ENCODE peak calls at places on chromosomes 3 and 15, in five cellular contexts. T, N, D, K and H are unnamed samples.
A peak's percentile ranks its signal among the peaks of the same experiment; 100 is the strongest.

GRCh38 chr15:92343869-92344643 is 49.6 kb upstream of the ST8SIA2 start:
- DNase-seq in T (peak; percentile 38), N (peak; percentile 64), D (no peak), K (peak; percentile 49), H (peak; percentile 66)

GRCh38 chr3:74883690-74884089 is 269.2 kb upstream of the CNTN3 start:
- DNase-seq in T (no peak), N (peak; percentile 81), D (peak; percentile 5), K (no peak), H (peak; percentile 50)

GRCh38 chr3:111577798-111578685 is 17.1 kb downstream of the ZBED2 start:
- DNase-seq in T (no peak), N (peak; percentile 77), D (peak; percentile 93), K (no peak), H (no peak)

GRCh38 chr3:151592287-151592686 is 131.4 kb upstream of the IGSF10 start:
- DNase-seq in T (no peak), N (peak; percentile 61), D (no peak), K (no peak), H (no peak)

GRCh38 chr15:57526615-57527014 is 65.1 kb upstream of the MYZAP start:
- DNase-seq in T (no peak), N (no peak), D (no peak), K (no peak), H (no peak)

GRCh38 chr15:25250906-25251622 is 187.8 kb downstream of the UBE3A start:
- DNase-seq in T (no peak), N (no peak), D (no peak), K (no peak), H (peak; percentile 9)

GRCh38 chr3:38992117-38992779 is 59.5 kb downstream of the SCN11A start:
- DNase-seq in T (no peak), N (peak; percentile 30), D (peak; percentile 91), K (no peak), H (no peak)

GRCh38 chr3:109819786-109820185 is 482.4 kb upstream of the DPPA4 start:
- DNase-seq in T (no peak), N (no peak), D (no peak), K (no peak), H (no peak)

GRCh38 chr3:41681479-41681878 is 280.4 kb downstream of the ULK4 start:
- DNase-seq in T (no peak), N (peak; percentile 96), D (peak; percentile 92), K (no peak), H (no peak)

GRCh38 chr15:68378595-68378994 is 53.4 kb downstream of the ITGA11 start:
- DNase-seq in T (no peak), N (no peak), D (no peak), K (no peak), H (no peak)

GRCh38 chr3:182937293-182938051 is 42.9 kb downstream of the DCUN1D1 start:
- DNase-seq in T (no peak), N (peak; percentile 88), D (no peak), K (no peak), H (no peak)

GRCh38 chr3:45055032-45055410 is 28.9 kb downstream of the CLEC3B start:
- DNase-seq in T (no peak), N (no peak), D (peak; percentile 87), K (no peak), H (no peak)

GRCh38 chr15:63600001-63600645 is 2.9 kb downstream of the FBXL22 start:
- DNase-seq in T (peak; percentile 36), N (peak; percentile 59), D (no peak), K (peak; percentile 80), H (peak; percentile 51)

GRCh38 chr15:63602595-63602994 is 5.4 kb downstream of the FBXL22 start:
- DNase-seq in T (no peak), N (no peak), D (no peak), K (no peak), H (no peak)

GRCh38 chr15:63600646-63601025 is 3.4 kb downstream of the FBXL22 start:
- DNase-seq in T (peak; percentile 74), N (peak; percentile 87), D (peak; percentile 93), K (peak; percentile 76), H (peak; percentile 61)

GRCh38 chr15:63601727-63602185 is 4.6 kb downstream of the FBXL22 start:
- DNase-seq in T (no peak), N (no peak), D (no peak), K (no peak), H (no peak)

DNA sequence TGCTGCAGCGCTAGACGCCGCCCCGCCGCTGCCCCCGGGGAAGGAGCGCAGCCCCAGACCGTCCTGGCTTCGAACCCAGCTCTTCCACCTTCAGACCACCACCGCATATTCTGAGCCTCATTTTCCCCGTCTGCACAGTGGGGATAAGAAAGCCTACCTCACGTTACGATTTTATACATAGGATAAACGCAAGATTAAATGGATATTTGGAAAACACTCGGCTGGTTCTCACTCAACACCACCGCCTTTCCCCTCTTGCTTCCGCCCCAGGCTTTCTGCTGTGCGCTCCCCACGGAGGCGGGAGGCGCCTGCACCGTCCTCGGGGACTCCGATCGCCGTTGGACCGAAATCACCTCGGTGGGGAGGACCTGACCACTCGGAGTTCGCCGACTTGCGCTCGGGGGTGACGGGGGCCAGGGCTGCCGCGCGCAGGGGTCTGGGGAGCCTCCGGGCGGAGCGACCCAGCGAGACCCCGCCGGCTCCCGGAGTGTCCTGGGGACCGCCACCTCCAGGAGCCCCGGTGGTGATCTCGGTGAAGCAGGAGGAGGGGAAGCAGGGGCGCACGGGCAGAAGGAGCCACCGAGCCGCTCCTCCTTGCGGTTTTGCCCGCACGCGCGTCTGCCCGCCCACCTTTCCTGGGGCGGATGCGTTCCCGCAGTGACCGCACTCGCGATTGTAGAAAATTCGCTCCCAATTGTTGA is 4.0 kb downstream of the FBXL22 start:
- DNase-seq in T (peak; percentile 27), N (peak; percentile 18), D (peak; percentile 44), K (peak; percentile 65), H (no peak)
- H2BK120ac ChIP-seq in T (no peak overlapping the region), N (no peak overlapping the region), D (peak overlapping the region; percentile 73), K (no peak overlapping the region), H (no peak overlapping the region)

GRCh38 chr3:43455233-43455632 is 166.6 kb downstream of the ANO10 start:
- DNase-seq in T (no peak), N (peak; percentile 89), D (peak; percentile 76), K (no peak), H (no peak)

GRCh38 chr3:43451670-43452254 is 165.4 kb downstream of the SNRK start:
- DNase-seq in T (no peak), N (no peak), D (no peak), K (no peak), H (no peak)

GRCh38 chr3:43448098-43448497 is 161.8 kb downstream of the SNRK start:
- DNase-seq in T (no peak), N (no peak), D (no peak), K (no peak), H (no peak)

GRCh38 chr3:43453981-43454380 is 167.6 kb downstream of the SNRK start:
- DNase-seq in T (no peak), N (no peak), D (no peak), K (no peak), H (no peak)
- H2BK120ac ChIP-seq in T (no peak overlapping the region), N (no peak overlapping the region), D (no peak overlapping the region), K (no peak overlapping the region), H (no peak overlapping the region)

DNA sequence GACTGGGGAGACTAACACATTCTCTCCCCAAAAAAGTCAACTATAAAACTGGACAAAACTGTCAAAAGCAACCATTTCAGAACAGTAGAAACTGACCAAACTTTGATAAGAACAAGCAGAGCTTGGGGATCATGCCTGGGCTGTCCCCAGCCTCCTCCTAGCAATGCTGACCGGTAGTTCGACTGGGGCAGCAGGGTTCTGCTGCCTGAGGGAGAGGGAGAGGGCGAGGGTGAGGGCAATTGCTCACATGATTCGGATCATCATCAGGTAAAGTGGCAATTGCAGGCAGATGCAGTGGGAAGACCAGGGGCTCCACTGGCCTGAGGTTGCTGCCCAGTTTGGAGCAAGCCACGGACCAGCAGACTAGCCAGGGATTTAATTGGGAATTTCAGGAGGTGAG is 88.6 kb downstream of the OSBPL10 start:
- DNase-seq in T (no peak), N (peak; percentile 38), D (no peak), K (no peak), H (no peak)
- H2BK120ac ChIP-seq in T (no peak overlapping the region), N (no peak overlapping the region), D (no peak overlapping the region), K (no peak overlapping the region), H (no peak overlapping the region)

DNA sequence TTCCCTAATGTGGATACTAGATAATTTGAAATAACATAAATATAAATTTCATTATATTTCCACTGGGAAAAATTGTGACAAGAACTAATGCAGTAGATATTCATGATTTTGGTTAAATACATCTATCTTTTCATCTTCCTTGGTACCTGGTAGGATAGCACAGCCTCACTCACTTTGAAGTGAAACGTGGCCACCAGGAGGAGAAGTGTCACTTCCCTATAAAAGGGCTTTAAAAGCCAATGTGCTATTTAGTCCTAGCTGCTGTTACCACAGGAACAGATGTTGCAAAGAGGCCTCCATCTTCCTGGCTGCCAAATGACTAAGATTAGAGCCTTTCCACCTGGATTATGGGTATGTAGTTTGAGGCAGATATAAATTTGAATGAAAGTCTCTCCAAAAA is 140.0 kb downstream of the PLOD2 start:
- DNase-seq in T (no peak), N (peak; percentile 50), D (no peak), K (no peak), H (no peak)
- H2BK120ac ChIP-seq in T (no peak overlapping the region), N (no peak overlapping the region), D (no peak overlapping the region), K (no peak overlapping the region), H (no peak overlapping the region)

GRCh38 chr3:169765281-169765624 is 393 bp upstream of the TERC start:
- DNase-seq in T (no peak), N (no peak), D (no peak), K (no peak), H (no peak)

GRCh38 chr3:169760479-169760878 is 4.4 kb downstream of the TERC start:
- DNase-seq in T (no peak), N (no peak), D (peak; percentile 53), K (no peak), H (no peak)

GRCh38 chr3:169764164-169764452 is 752 bp downstream of the TERC start:
- DNase-seq in T (no peak), N (no peak), D (peak; percentile 29), K (no peak), H (no peak)

GRCh38 chr3:169769287-169770181 is at the start of gene ACTRT3:
- DNase-seq in T (peak; percentile 78), N (peak; percentile 94), D (peak; percentile 43), K (peak; percentile 84), H (peak; percentile 87)

GRCh38 chr3:169764453-169765280 is at the start of gene TERC:
- DNase-seq in T (peak; percentile 51), N (peak; percentile 94), D (peak; percentile 82), K (peak; percentile 82), H (peak; percentile 94)
- H2BK120ac ChIP-seq in T (no peak within 1 kb of the TSS), N (no peak within 1 kb of the TSS), D (peak within 1 kb of the TSS; percentile 57), K (no peak within 1 kb of the TSS), H (no peak within 1 kb of the TSS)

GRCh38 chr3:128409621-128410581 is 56.8 kb downstream of the DNAJB8 start:
- DNase-seq in T (no peak), N (no peak), D (no peak), K (no peak), H (no peak)

GRCh38 chr3:128412180-128413002 is 54.3 kb downstream of the DNAJB8 start:
- DNase-seq in T (no peak), N (peak; percentile 65), D (no peak), K (no peak), H (no peak)

GRCh38 chr3:128411574-128412064 is 55.1 kb downstream of the DNAJB8 start:
- DNase-seq in T (no peak), N (peak; percentile 58), D (no peak), K (no peak), H (no peak)

GRCh38 chr3:128408693-128409620 is 57.7 kb downstream of the DNAJB8 start:
- DNase-seq in T (no peak), N (no peak), D (no peak), K (no peak), H (no peak)

GRCh38 chr3:128410669-128411573 is 55.8 kb downstream of the DNAJB8 start:
- DNase-seq in T (no peak), N (no peak), D (no peak), K (no peak), H (no peak)
- H2BK120ac ChIP-seq in T (no peak overlapping the region), N (no peak overlapping the region), D (no peak overlapping the region), K (no peak overlapping the region), H (no peak overlapping the region)